ENCODE peak calls at places on chromosomes 2 and 18, in six cellular contexts. One of them, this sample, is unnamed.

GRCh38 chr18:32346667-32347066 is 124.0 kb downstream of the GAREM1 start:
- DNase-seq in left kidney: no peak
- DNase-seq in neural crest cell: peak
- DNase-seq in GM04504: no peak
- DNase-seq in NCI-H510A: no peak
- DNase-seq in NCI-H1417: no peak
- DNase-seq in this sample: no peak

GRCh38 chr2:96241901-96242611 is 23.7 kb downstream of the TMEM127 start:
- DNase-seq in NCI-H1417: no peak
- DNase-seq in neural crest cell: no peak
- DNase-seq in NCI-H510A: no peak
- DNase-seq in GM04504: peak
- DNase-seq in left kidney: no peak
- DNase-seq in this sample: no peak

GRCh38 chr2:180660881-180661280 is 319.5 kb upstream of the UBE2E3 start:
- DNase-seq in neural crest cell: no peak
- DNase-seq in GM04504: no peak
- DNase-seq in left kidney: no peak
- DNase-seq in NCI-H1417: no peak
- DNase-seq in NCI-H510A: no peak
- DNase-seq in this sample: no peak

GRCh38 chr2:227447606-227448005 is 24.4 kb upstream of the AGFG1 start:
- DNase-seq in GM04504: no peak
- DNase-seq in neural crest cell: no peak
- DNase-seq in left kidney: no peak
- DNase-seq in NCI-H510A: no peak
- DNase-seq in NCI-H1417: no peak
- DNase-seq in this sample: no peak

GRCh38 chr18:53422896-53423295 is 801.6 kb downstream of the MBD2 start:
- DNase-seq in left kidney: peak
- DNase-seq in NCI-H510A: no peak
- DNase-seq in neural crest cell: no peak
- DNase-seq in NCI-H1417: peak
- DNase-seq in GM04504: no peak
- DNase-seq in this sample: no peak

GRCh38 chr2:57906152-57906732 is 140.4 kb upstream of the VRK2 start:
- DNase-seq in left kidney: peak
- DNase-seq in NCI-H1417: peak
- DNase-seq in neural crest cell: no peak
- DNase-seq in GM04504: peak
- DNase-seq in NCI-H510A: peak
- DNase-seq in this sample: no peak

GRCh38 chr2:171811229-171811628 is 82.8 kb downstream of the SLC25A12 start:
- DNase-seq in neural crest cell: no peak
- DNase-seq in NCI-H1417: no peak
- DNase-seq in left kidney: peak
- DNase-seq in NCI-H510A: peak
- DNase-seq in GM04504: no peak
- DNase-seq in this sample: no peak

GRCh38 chr2:164692958-164693357 is 71.7 kb upstream of the GRB14 start:
- DNase-seq in left kidney: no peak
- DNase-seq in NCI-H510A: no peak
- DNase-seq in neural crest cell: no peak
- DNase-seq in NCI-H1417: no peak
- DNase-seq in GM04504: no peak
- DNase-seq in this sample: no peak

GRCh38 chr2:37246205-37246604 is 14.7 kb downstream of the NDUFAF7 start:
- DNase-seq in left kidney: no peak
- DNase-seq in NCI-H1417: no peak
- DNase-seq in neural crest cell: no peak
- DNase-seq in NCI-H510A: no peak
- DNase-seq in GM04504: no peak
- DNase-seq in this sample: no peak

GRCh38 chr2:230932556-230933511 is 7.8 kb upstream of the GPR55 start:
- DNase-seq in NCI-H510A: no peak
- DNase-seq in left kidney: peak
- DNase-seq in GM04504: peak
- DNase-seq in NCI-H1417: no peak
- DNase-seq in neural crest cell: no peak
- DNase-seq in this sample: peak

GRCh38 chr18:44898536-44898935 is 217.8 kb downstream of the SETBP1 start:
- DNase-seq in left kidney: no peak
- DNase-seq in neural crest cell: no peak
- DNase-seq in NCI-H1417: no peak
- DNase-seq in NCI-H510A: no peak
- DNase-seq in GM04504: no peak
- DNase-seq in this sample: no peak

GRCh38 chr2:15943914-15944313 is 3.6 kb downstream of the MYCN start:
- DNase-seq in neural crest cell: no peak
- DNase-seq in NCI-H1417: peak
- DNase-seq in GM04504: no peak
- DNase-seq in left kidney: peak
- DNase-seq in NCI-H510A: no peak
- DNase-seq in this sample: peak

GRCh38 chr18:51398104-51398503 is 200.6 kb upstream of the MEX3C start:
- DNase-seq in NCI-H510A: no peak
- DNase-seq in left kidney: no peak
- DNase-seq in GM04504: no peak
- DNase-seq in NCI-H1417: no peak
- DNase-seq in neural crest cell: no peak
- DNase-seq in this sample: no peak

GRCh38 chr2:154699560-154699901 is 1.0 kb downstream of the KCNJ3 start:
- DNase-seq in neural crest cell: no peak
- DNase-seq in NCI-H510A: no peak
- DNase-seq in NCI-H1417: no peak
- DNase-seq in GM04504: no peak
- DNase-seq in left kidney: peak
- DNase-seq in this sample: no peak

GRCh38 chr2:54558188-54558975 is 102.3 kb downstream of the SPTBN1 start:
- DNase-seq in NCI-H1417: peak
- DNase-seq in neural crest cell: peak
- DNase-seq in NCI-H510A: peak
- DNase-seq in left kidney: peak
- DNase-seq in GM04504: no peak
- DNase-seq in this sample: peak

GRCh38 chr18:2881490-2882195 is 34.8 kb downstream of the EMILIN2 start:
- DNase-seq in left kidney: peak
- DNase-seq in GM04504: peak
- DNase-seq in NCI-H1417: peak
- DNase-seq in NCI-H510A: peak
- DNase-seq in neural crest cell: no peak
- DNase-seq in this sample: no peak

GRCh38 chr2:3100386-3100785 is 277.2 kb downstream of the EIPR1 start:
- DNase-seq in NCI-H1417: no peak
- DNase-seq in neural crest cell: no peak
- DNase-seq in left kidney: peak
- DNase-seq in NCI-H510A: no peak
- DNase-seq in GM04504: no peak
- DNase-seq in this sample: no peak

GRCh38 chr2:109086743-109087020 is 42.3 kb upstream of the SH3RF3 start:
- DNase-seq in left kidney: no peak
- DNase-seq in neural crest cell: no peak
- DNase-seq in NCI-H1417: no peak
- DNase-seq in NCI-H510A: no peak
- DNase-seq in GM04504: no peak
- DNase-seq in this sample: no peak

GRCh38 chr18:45801396-45802004 is 24.0 kb upstream of the SIGLEC15 start:
- DNase-seq in left kidney: no peak
- DNase-seq in NCI-H1417: no peak
- DNase-seq in NCI-H510A: no peak
- DNase-seq in neural crest cell: no peak
- DNase-seq in GM04504: no peak
- DNase-seq in this sample: no peak

GRCh38 chr2:109257653-109258052 is 128.6 kb downstream of the SH3RF3 start:
- DNase-seq in GM04504: no peak
- DNase-seq in NCI-H1417: no peak
- DNase-seq in neural crest cell: no peak
- DNase-seq in NCI-H510A: no peak
- DNase-seq in left kidney: no peak
- DNase-seq in this sample: no peak

GRCh38 chr2:30385327-30385726 is 61.7 kb upstream of the LCLAT1 start:
- DNase-seq in GM04504: no peak
- DNase-seq in left kidney: peak
- DNase-seq in NCI-H1417: no peak
- DNase-seq in neural crest cell: peak
- DNase-seq in NCI-H510A: no peak
- DNase-seq in this sample: no peak

GRCh38 chr2:60899230-60899891 is 18.0 kb downstream of the REL start:
- DNase-seq in GM04504: no peak
- DNase-seq in NCI-H510A: no peak
- DNase-seq in NCI-H1417: no peak
- DNase-seq in neural crest cell: no peak
- DNase-seq in left kidney: no peak
- DNase-seq in this sample: no peak

GRCh38 chr18:34626404-34627137 is 83.5 kb upstream of the DTNA start:
- DNase-seq in GM04504: no peak
- DNase-seq in NCI-H1417: no peak
- DNase-seq in neural crest cell: no peak
- DNase-seq in left kidney: peak
- DNase-seq in NCI-H510A: no peak
- DNase-seq in this sample: no peak

GRCh38 chr2:68282814-68283812 is 30.8 kb upstream of the PPP3R1 start:
- DNase-seq in GM04504: no peak
- DNase-seq in neural crest cell: no peak
- DNase-seq in NCI-H1417: peak
- DNase-seq in left kidney: peak
- DNase-seq in NCI-H510A: no peak
- DNase-seq in this sample: no peak

GRCh38 chr2:207587305-207587704 is 37.9 kb downstream of the METTL21A start:
- DNase-seq in NCI-H510A: no peak
- DNase-seq in neural crest cell: no peak
- DNase-seq in GM04504: no peak
- DNase-seq in NCI-H1417: no peak
- DNase-seq in left kidney: no peak
- DNase-seq in this sample: no peak

GRCh38 chr2:24375349-24376087 is 15.2 kb upstream of the ITSN2 start:
- DNase-seq in left kidney: no peak
- DNase-seq in NCI-H1417: no peak
- DNase-seq in GM04504: no peak
- DNase-seq in neural crest cell: no peak
- DNase-seq in NCI-H510A: no peak
- DNase-seq in this sample: no peak

GRCh38 chr2:188576657-188577056 is 285.0 kb downstream of the GULP1 start:
- DNase-seq in NCI-H510A: no peak
- DNase-seq in GM04504: peak
- DNase-seq in NCI-H1417: no peak
- DNase-seq in neural crest cell: no peak
- DNase-seq in left kidney: no peak
- DNase-seq in this sample: no peak

GRCh38 chr2:172806426-172807008 is 70.9 kb downstream of the RAPGEF4 start:
- DNase-seq in NCI-H510A: peak
- DNase-seq in left kidney: peak
- DNase-seq in GM04504: no peak
- DNase-seq in NCI-H1417: peak
- DNase-seq in neural crest cell: no peak
- DNase-seq in this sample: no peak

GRCh38 chr2:227341553-227341952 is 16.5 kb downstream of the MFF start:
- DNase-seq in NCI-H1417: no peak
- DNase-seq in NCI-H510A: no peak
- DNase-seq in GM04504: no peak
- DNase-seq in neural crest cell: no peak
- DNase-seq in left kidney: no peak
- DNase-seq in this sample: no peak

GRCh38 chr2:29865512-29865911 is 55.9 kb downstream of the ALK start:
- DNase-seq in GM04504: no peak
- DNase-seq in neural crest cell: no peak
- DNase-seq in NCI-H510A: no peak
- DNase-seq in left kidney: no peak
- DNase-seq in NCI-H1417: no peak
- DNase-seq in this sample: no peak